ENCODE peak calls at places on chromosomes 6 and 20, in nine cellular contexts. P, Y, A, M, S, X, E, O and R are unnamed samples.

GRCh38 chr20:19764207-19764606 is 6.1 kb downstream of the RIN2 start:
- DNase-seq in P (no peak), Y (no peak), A (no peak), M (no peak), S (no peak), X (no peak), E (no peak), O (no peak), R (no peak)

GRCh38 chr6:156832166-156832743 is 55.1 kb downstream of the ARID1B start:
- DNase-seq in P (peak), Y (no peak), A (peak), M (no peak), S (peak), X (no peak), E (peak), O (peak), R (peak)

GRCh38 chr20:38209054-38209675 is 44.1 kb upstream of the TGM2 start:
- DNase-seq in P (no peak), Y (no peak), A (peak), M (no peak), S (no peak), X (no peak), E (no peak), O (no peak), R (no peak)

GRCh38 chr6:160431231-160431630 is 83.1 kb downstream of the SLC22A3 start:
- DNase-seq in P (peak), Y (peak), A (peak), M (peak), S (peak), X (no peak), E (no peak), O (no peak), R (no peak)

GRCh38 chr6:72894091-72894490 is 272.2 kb downstream of the KCNQ5 start:
- DNase-seq in P (no peak), Y (no peak), A (no peak), M (no peak), S (no peak), X (no peak), E (no peak), O (peak), R (no peak)

GRCh38 chr20:62570403-62570802 is 71.9 kb upstream of the SLCO4A1 start:
- DNase-seq in P (no peak), Y (no peak), A (peak), M (no peak), S (no peak), X (no peak), E (no peak), O (no peak), R (no peak)

GRCh38 chr20:7449269-7449668 is 491.0 kb downstream of the HAO1 start:
- DNase-seq in P (peak), Y (no peak), A (no peak), M (no peak), S (no peak), X (no peak), E (no peak), O (no peak), R (no peak)

GRCh38 chr20:47300071-47300470 is 56.4 kb downstream of the ZMYND8 start:
- DNase-seq in P (peak), Y (no peak), A (no peak), M (peak), S (peak), X (no peak), E (peak), O (no peak), R (no peak)

GRCh38 chr6:4967301-4968030 is 36.4 kb downstream of the RPP40 start:
- DNase-seq in P (no peak), Y (no peak), A (no peak), M (no peak), S (no peak), X (no peak), E (no peak), O (no peak), R (no peak)

GRCh38 chr20:3192226-3193015 is 12.1 kb downstream of the DDRGK1 start:
- DNase-seq in P (no peak), Y (no peak), A (no peak), M (no peak), S (no peak), X (no peak), E (no peak), O (no peak), R (no peak)

GRCh38 chr6:27114792-27115191 is 132.7 kb upstream of the PRSS16 start:
- DNase-seq in P (no peak), Y (no peak), A (no peak), M (no peak), S (no peak), X (no peak), E (no peak), O (no peak), R (no peak)

GRCh38 chr20:54200487-54201267 is 7.2 kb upstream of the PFDN4 start:
- DNase-seq in P (no peak), Y (no peak), A (no peak), M (no peak), S (no peak), X (no peak), E (no peak), O (no peak), R (no peak)

GRCh38 chr6:7062445-7063162 is 45.2 kb upstream of the RREB1 start:
- DNase-seq in P (no peak), Y (no peak), A (no peak), M (no peak), S (no peak), X (no peak), E (no peak), O (no peak), R (peak)

GRCh38 chr6:154001494-154002285 is 37.4 kb upstream of the OPRM1 start:
- DNase-seq in P (no peak), Y (no peak), A (no peak), M (no peak), S (no peak), X (no peak), E (no peak), O (no peak), R (no peak)

GRCh38 chr6:30686908-30687658 is 638 bp upstream of the PPP1R18 start:
- DNase-seq in P (peak), Y (peak), A (peak), M (peak), S (peak), X (peak), E (peak), O (peak), R (peak)

GRCh38 chr20:38430679-38431325 is 4.3 kb downstream of the SNHG17 start:
- DNase-seq in P (no peak), Y (no peak), A (no peak), M (no peak), S (no peak), X (no peak), E (no peak), O (no peak), R (no peak)

GRCh38 chr6:78487401-78487800 is 379.9 kb upstream of the IRAK1BP1 start:
- DNase-seq in P (peak), Y (no peak), A (no peak), M (no peak), S (no peak), X (no peak), E (no peak), O (no peak), R (no peak)

GRCh38 chr20:2314759-2315439 is 19.1 kb downstream of the TGM3 start:
- DNase-seq in P (peak), Y (peak), A (peak), M (peak), S (no peak), X (no peak), E (no peak), O (peak), R (no peak)

GRCh38 chr6:12567682-12568081 is 148.9 kb upstream of the PHACTR1 start:
- DNase-seq in P (no peak), Y (no peak), A (no peak), M (no peak), S (no peak), X (no peak), E (no peak), O (no peak), R (no peak)

GRCh38 chr20:4067600-4068261 is 52.4 kb upstream of the RNF24 start:
- DNase-seq in P (peak), Y (peak), A (no peak), M (no peak), S (peak), X (no peak), E (peak), O (no peak), R (no peak)

GRCh38 chr6:168039849-168040248 is 39.2 kb downstream of the FRMD1 start:
- DNase-seq in P (no peak), Y (no peak), A (no peak), M (no peak), S (no peak), X (no peak), E (no peak), O (no peak), R (no peak)

GRCh38 chr20:12012241-12013222 is 94.8 kb downstream of the BTBD3 start:
- DNase-seq in P (peak), Y (no peak), A (no peak), M (no peak), S (peak), X (no peak), E (peak), O (no peak), R (peak)

GRCh38 chr6:136280032-136280609 is 9.5 kb downstream of the BCLAF1 start:
- DNase-seq in P (no peak), Y (no peak), A (no peak), M (no peak), S (no peak), X (no peak), E (no peak), O (no peak), R (no peak)

GRCh38 chr6:166097914-166098522 is 69.6 kb downstream of the TBXT start:
- DNase-seq in P (peak), Y (no peak), A (peak), M (peak), S (peak), X (peak), E (peak), O (no peak), R (peak)

GRCh38 chr6:2524090-2524489 is 226.6 kb downstream of the MYLK4 start:
- DNase-seq in P (no peak), Y (no peak), A (no peak), M (no peak), S (no peak), X (no peak), E (peak), O (no peak), R (peak)

GRCh38 chr6:167974644-167975344 is 22.7 kb upstream of the KIF25 start:
- DNase-seq in P (no peak), Y (no peak), A (no peak), M (no peak), S (peak), X (no peak), E (no peak), O (no peak), R (peak)

GRCh38 chr6:151917531-151918329 is 110.2 kb downstream of the ESR1 start:
- DNase-seq in P (peak), Y (no peak), A (no peak), M (no peak), S (no peak), X (no peak), E (no peak), O (no peak), R (no peak)

GRCh38 chr6:17816921-17817611 is 110.3 kb upstream of the NUP153 start:
- DNase-seq in P (peak), Y (no peak), A (no peak), M (no peak), S (no peak), X (no peak), E (peak), O (no peak), R (no peak)

GRCh38 chr6:100574836-100575235 is 110.1 kb upstream of the SIM1 start:
- DNase-seq in P (no peak), Y (no peak), A (no peak), M (no peak), S (no peak), X (no peak), E (no peak), O (no peak), R (no peak)

GRCh38 chr6:13395272-13396237 is 67.2 kb upstream of the TBC1D7 start:
- DNase-seq in P (peak), Y (peak), A (peak), M (peak), S (peak), X (no peak), E (peak), O (no peak), R (no peak)

GRCh38 chr20:40008177-40008576 is 680.9 kb downstream of the MAFB start:
- DNase-seq in P (no peak), Y (no peak), A (no peak), M (no peak), S (no peak), X (no peak), E (no peak), O (no peak), R (peak)

GRCh38 chr6:130896249-130896648 is 69.0 kb downstream of the SMLR1 start:
- DNase-seq in P (no peak), Y (no peak), A (no peak), M (no peak), S (no peak), X (no peak), E (no peak), O (no peak), R (no peak)

GRCh38 chr20:50980851-50981713 is 22.5 kb downstream of the MOCS3 start:
- DNase-seq in P (peak), Y (peak), A (no peak), M (no peak), S (peak), X (peak), E (peak), O (no peak), R (peak)

GRCh38 chr6:159116343-159116742 is 52.9 kb upstream of the FNDC1 start:
- DNase-seq in P (no peak), Y (no peak), A (peak), M (no peak), S (no peak), X (no peak), E (no peak), O (no peak), R (no peak)